ENCODE peak calls at places on chromosome 18, in nine cellular contexts. One of them, this sample, is unnamed. For H3K27me3, the result is how much of the 10 kb centered on the place peaks cover.

GRCh38 chr18:56900195-56901094 is 246.4 kb upstream of the BOD1L2 start:
- DNase-seq in body of pancreas: no peak
- DNase-seq in colonic mucosa: no peak
- DNase-seq in tibial artery: no peak
- DNase-seq in cardiac muscle cell: no peak
- DNase-seq in upper lobe of right lung: no peak
- DNase-seq in HCT116: no peak
- DNase-seq in Peyer's patch: no peak
- DNase-seq in lower lobe of right lung: no peak
- DNase-seq in this sample: no peak

GRCh38 chr18:6781846-6782245 is 52.3 kb downstream of the ARHGAP28 start:
- DNase-seq in Peyer's patch: no peak
- DNase-seq in lower lobe of right lung: no peak
- DNase-seq in upper lobe of right lung: no peak
- DNase-seq in colonic mucosa: no peak
- DNase-seq in HCT116: no peak
- DNase-seq in tibial artery: no peak
- DNase-seq in body of pancreas: no peak
- DNase-seq in cardiac muscle cell: peak
- DNase-seq in this sample: no peak

GRCh38 chr18:78293940-78294401 is 685.6 kb upstream of the SALL3 start:
- DNase-seq in tibial artery: no peak
- DNase-seq in colonic mucosa: no peak
- DNase-seq in lower lobe of right lung: no peak
- DNase-seq in Peyer's patch: no peak
- DNase-seq in upper lobe of right lung: no peak
- DNase-seq in cardiac muscle cell: no peak
- DNase-seq in body of pancreas: no peak
- DNase-seq in HCT116: no peak
- DNase-seq in this sample: no peak

GRCh38 chr18:7568426-7568825 is 1.3 kb downstream of the PTPRM start:
- DNase-seq in upper lobe of right lung: peak
- DNase-seq in HCT116: no peak
- DNase-seq in colonic mucosa: peak
- DNase-seq in lower lobe of right lung: peak
- DNase-seq in cardiac muscle cell: peak
- DNase-seq in Peyer's patch: no peak
- DNase-seq in tibial artery: peak
- DNase-seq in body of pancreas: peak
- DNase-seq in this sample: no peak

GRCh38 chr18:48902023-48902855 is 48.5 kb downstream of the SMAD7 start:
- DNase-seq in lower lobe of right lung: peak
- DNase-seq in tibial artery: peak
- DNase-seq in body of pancreas: peak
- DNase-seq in colonic mucosa: peak
- DNase-seq in HCT116: peak
- DNase-seq in upper lobe of right lung: peak
- DNase-seq in cardiac muscle cell: peak
- DNase-seq in Peyer's patch: peak
- DNase-seq in this sample: no peak

GRCh38 chr18:615773-616172 is 19.0 kb downstream of the CLUL1 start:
- DNase-seq in colonic mucosa: no peak
- DNase-seq in HCT116: no peak
- DNase-seq in Peyer's patch: no peak
- DNase-seq in lower lobe of right lung: no peak
- DNase-seq in body of pancreas: peak
- DNase-seq in tibial artery: no peak
- DNase-seq in cardiac muscle cell: no peak
- DNase-seq in upper lobe of right lung: no peak
- DNase-seq in this sample: no peak

GRCh38 chr18:70672581-70672980 is 383.7 kb downstream of the SOCS6 start:
- DNase-seq in HCT116: no peak
- DNase-seq in cardiac muscle cell: no peak
- DNase-seq in lower lobe of right lung: no peak
- DNase-seq in Peyer's patch: no peak
- DNase-seq in colonic mucosa: no peak
- DNase-seq in tibial artery: no peak
- DNase-seq in body of pancreas: no peak
- DNase-seq in upper lobe of right lung: no peak
- DNase-seq in this sample: peak

GRCh38 chr18:9792565-9793226 is 84.6 kb downstream of the RAB31 start:
- DNase-seq in upper lobe of right lung: no peak
- DNase-seq in tibial artery: no peak
- DNase-seq in HCT116: no peak
- DNase-seq in Peyer's patch: no peak
- DNase-seq in colonic mucosa: no peak
- DNase-seq in body of pancreas: no peak
- DNase-seq in cardiac muscle cell: no peak
- DNase-seq in lower lobe of right lung: no peak
- DNase-seq in this sample: no peak

GRCh38 chr18:9321709-9322108 is 12.9 kb upstream of the TWSG1 start:
- DNase-seq in tibial artery: no peak
- DNase-seq in Peyer's patch: no peak
- DNase-seq in colonic mucosa: no peak
- DNase-seq in cardiac muscle cell: peak
- DNase-seq in lower lobe of right lung: no peak
- DNase-seq in body of pancreas: no peak
- DNase-seq in HCT116: no peak
- DNase-seq in upper lobe of right lung: no peak
- DNase-seq in this sample: no peak

GRCh38 chr18:67600181-67600631 is 83.7 kb upstream of the DSEL start:
- DNase-seq in colonic mucosa: no peak
- DNase-seq in upper lobe of right lung: no peak
- DNase-seq in tibial artery: no peak
- DNase-seq in body of pancreas: no peak
- DNase-seq in cardiac muscle cell: peak
- DNase-seq in HCT116: no peak
- DNase-seq in Peyer's patch: no peak
- DNase-seq in lower lobe of right lung: no peak
- DNase-seq in this sample: no peak
- TF ChIP-seq CTCF in colonic mucosa: no peak
- TF ChIP-seq CTCF in upper lobe of right lung: no peak
- TF ChIP-seq CTCF in tibial artery: no peak
- TF ChIP-seq CTCF in body of pancreas: no peak
- TF ChIP-seq CTCF in cardiac muscle cell: no peak
- TF ChIP-seq CTCF in HCT116: no peak
- TF ChIP-seq CTCF in Peyer's patch: no peak
- TF ChIP-seq CTCF in lower lobe of right lung: no peak
- TF ChIP-seq CTCF in this sample: no peak

GRCh38 chr18:5630766-5631413 is 87.1 kb upstream of the EPB41L3 start:
- DNase-seq in upper lobe of right lung: no peak
- DNase-seq in colonic mucosa: no peak
- DNase-seq in HCT116: no peak
- DNase-seq in lower lobe of right lung: no peak
- DNase-seq in tibial artery: no peak
- DNase-seq in Peyer's patch: no peak
- DNase-seq in cardiac muscle cell: no peak
- DNase-seq in body of pancreas: no peak
- DNase-seq in this sample: no peak
- H3K27me3 ChIP-seq in upper lobe of right lung: under half
- H3K27me3 ChIP-seq in colonic mucosa: under half
- H3K27me3 ChIP-seq in HCT116: under half
- H3K27me3 ChIP-seq in lower lobe of right lung: under half
- H3K27me3 ChIP-seq in tibial artery: under half
- H3K27me3 ChIP-seq in Peyer's patch: under half
- H3K27me3 ChIP-seq in cardiac muscle cell: under half
- H3K27me3 ChIP-seq in body of pancreas: under half
- H3K27me3 ChIP-seq in this sample: under half

GRCh38 chr18:63051928-63052327 is 267.6 kb downstream of the BCL2 start:
- DNase-seq in cardiac muscle cell: no peak
- DNase-seq in lower lobe of right lung: no peak
- DNase-seq in body of pancreas: no peak
- DNase-seq in HCT116: no peak
- DNase-seq in Peyer's patch: no peak
- DNase-seq in tibial artery: no peak
- DNase-seq in upper lobe of right lung: no peak
- DNase-seq in colonic mucosa: no peak
- DNase-seq in this sample: no peak
- H3K4me3 ChIP-seq in cardiac muscle cell: no peak
- H3K4me3 ChIP-seq in lower lobe of right lung: no peak
- H3K4me3 ChIP-seq in body of pancreas: no peak
- H3K4me3 ChIP-seq in HCT116: no peak
- H3K4me3 ChIP-seq in Peyer's patch: no peak
- H3K4me3 ChIP-seq in tibial artery: no peak
- H3K4me3 ChIP-seq in upper lobe of right lung: no peak
- H3K4me3 ChIP-seq in colonic mucosa: no peak
- H3K4me3 ChIP-seq in this sample: no peak

GRCh38 chr18:36600548-36600947 is 228.3 kb downstream of the TPGS2 start:
- DNase-seq in body of pancreas: no peak
- DNase-seq in Peyer's patch: no peak
- DNase-seq in tibial artery: no peak
- DNase-seq in colonic mucosa: no peak
- DNase-seq in upper lobe of right lung: no peak
- DNase-seq in lower lobe of right lung: no peak
- DNase-seq in cardiac muscle cell: no peak
- DNase-seq in HCT116: no peak
- DNase-seq in this sample: no peak
- TF ChIP-seq CTCF in body of pancreas: no peak
- TF ChIP-seq CTCF in Peyer's patch: no peak
- TF ChIP-seq CTCF in tibial artery: no peak
- TF ChIP-seq CTCF in colonic mucosa: no peak
- TF ChIP-seq CTCF in upper lobe of right lung: no peak
- TF ChIP-seq CTCF in lower lobe of right lung: no peak
- TF ChIP-seq CTCF in cardiac muscle cell: no peak
- TF ChIP-seq CTCF in HCT116: no peak
- TF ChIP-seq CTCF in this sample: no peak

This sample was measured in CD8-positive, alpha-beta T cell.